ENCODE peak calls at places on chromosomes 11 and 22, in nine cellular contexts. K is stimulated activated CD4-positive, alpha-beta T cell treated with anti-CD3 and anti-CD28 coated beads, Interleukin-2, amount 100 ng/mL, for 48 hours; D is Kasumi-1; V is HTR-8/SVneo; Z is NCI-H460; F is WTC11; R is stimulated activated naive B cell treated with anti-CD40 and anti-IgM and Interleukin-4, amounts not matched to agents 10 μg/mL and 1 μg/mL and 100 μg/mL, for 72 hours; B is stimulated activated CD8-positive, alpha-beta memory T cell treated with anti-CD3 and anti-CD28 coated beads, Interleukin-7, amount 100 ng/mL, for 48 hours; I is activated CD4-positive, alpha-beta T cell treated with anti-CD3 and anti-CD28 coated beads, Interleukin-2, amount 10 ng/mL, durations not matched to agents 7 days and 5 days. A is an unnamed sample.

GRCh38 chr11:114307524-114308203 is 11.5 kb downstream of the NNMT start:
- DNase-seq in I (no peak), R (no peak), K (no peak), V (peak), B (no peak), D (peak), F (no peak), Z (no peak), A (no peak)

GRCh38 chr11:70297341-70297740 is 26.9 kb downstream of the PPFIA1 start:
- DNase-seq in I (no peak), B (no peak), R (no peak), D (no peak), K (no peak), F (no peak), Z (no peak), V (no peak), A (no peak)

GRCh38 chr11:63491614-63492372 is 826 bp upstream of the PLAAT5 start:
- DNase-seq in B (no peak), R (no peak), K (no peak), Z (no peak), D (no peak), F (no peak), V (no peak), I (no peak), A (no peak)

GRCh38 chr11:69270929-69271328 is 23.0 kb upstream of the MYEOV start:
- DNase-seq in F (no peak), R (no peak), I (no peak), K (no peak), D (no peak), B (no peak), Z (no peak), V (no peak), A (no peak)

GRCh38 chr11:61293869-61294716 is 1.0 kb downstream of the VWCE start:
- DNase-seq in D (peak), K (peak), R (peak), Z (no peak), V (peak), F (peak), I (peak), B (peak), A (peak)

GRCh38 chr11:12235945-12236743 is 125.8 kb downstream of the MICAL2 start:
- DNase-seq in Z (peak), D (peak), F (no peak), R (peak), K (peak), V (peak), B (peak), I (peak), A (peak)

GRCh38 chr11:18705651-18706281 is 7.2 kb downstream of the TMEM86A start:
- DNase-seq in F (peak), Z (no peak), R (no peak), D (no peak), K (no peak), B (no peak), I (no peak), V (no peak), A (no peak)

GRCh38 chr11:31106963-31107576 is 262.5 kb downstream of the DCDC1 start:
- DNase-seq in V (peak), I (peak), F (peak), D (peak), B (peak), R (no peak), K (peak), Z (peak), A (peak)

GRCh38 chr22:31948002-31948401 is 3.7 kb downstream of the YWHAH start:
- DNase-seq in F (no peak), R (no peak), D (no peak), I (no peak), K (no peak), V (no peak), B (no peak), Z (no peak), A (no peak)

GRCh38 chr11:68396526-68396925 is 64.0 kb upstream of the PPP6R3 start:
- DNase-seq in V (no peak), D (no peak), K (no peak), Z (no peak), R (no peak), I (no peak), F (no peak), B (no peak), A (no peak)

GRCh38 chr11:442611-443081 is 835 bp upstream of the ANO9 start:
- DNase-seq in K (no peak), V (no peak), F (no peak), R (no peak), Z (no peak), D (no peak), I (no peak), B (no peak), A (no peak)

GRCh38 chr22:17222503-17222902 is 3.3 kb upstream of the ADA2 start:
- DNase-seq in Z (no peak), V (no peak), F (no peak), I (no peak), K (no peak), B (no peak), R (no peak), D (no peak), A (no peak)

GRCh38 chr11:94017446-94017845 is 3.7 kb upstream of the HEPHL1 start:
- DNase-seq in I (no peak), R (no peak), F (no peak), V (no peak), D (no peak), Z (no peak), B (no peak), K (no peak), A (no peak)

GRCh38 chr11:23509821-23510220 is 649.5 kb upstream of the CCDC179 start:
- DNase-seq in R (no peak), V (no peak), D (no peak), F (no peak), K (no peak), Z (no peak), B (no peak), I (no peak), A (no peak)

GRCh38 chr11:16365456-16366355 is 9.4 kb upstream of the SOX6 start:
- DNase-seq in K (no peak), B (no peak), R (no peak), I (no peak), D (no peak), Z (no peak), F (no peak), V (no peak), A (no peak)

GRCh38 chr11:19919050-19919561 is 206.5 kb downstream of the NAV2 start:
- DNase-seq in F (no peak), D (no peak), B (no peak), I (no peak), V (peak), R (no peak), K (no peak), Z (no peak), A (no peak)

GRCh38 chr11:54985731-54986130 is 276.2 kb upstream of the TRIM48 start:
- DNase-seq in I (no peak), B (no peak), Z (no peak), F (no peak), D (no peak), K (no peak), R (no peak), V (no peak), A (no peak)

GRCh38 chr11:2780850-2781412 is 81.1 kb upstream of the KCNQ1OT1 start:
- DNase-seq in R (no peak), V (no peak), D (no peak), K (no peak), F (peak), Z (no peak), B (no peak), I (no peak), A (no peak)

GRCh38 chr11:72308226-72309073 is 64.5 kb upstream of the PHOX2A start:
- DNase-seq in D (no peak), B (no peak), R (no peak), K (no peak), F (no peak), V (peak), I (no peak), Z (no peak), A (no peak)

GRCh38 chr11:1994121-1994520 is 3.5 kb downstream of the H19 start:
- DNase-seq in V (no peak), I (no peak), F (no peak), D (no peak), B (no peak), K (no peak), Z (no peak), R (no peak), A (no peak)

GRCh38 chr11:110897035-110897434 is 184.8 kb upstream of the ARHGAP20 start:
- DNase-seq in V (no peak), B (no peak), D (no peak), Z (no peak), K (no peak), I (no peak), F (no peak), R (no peak), A (no peak)

GRCh38 chr11:32555885-32556284 is 27.7 kb upstream of the EIF3M start:
- DNase-seq in B (no peak), V (no peak), D (no peak), K (no peak), F (no peak), R (no peak), I (no peak), Z (no peak), A (no peak)

GRCh38 chr22:19818264-19819208 is 36.1 kb downstream of the GNB1L start:
- DNase-seq in Z (no peak), I (no peak), R (no peak), F (no peak), D (no peak), V (no peak), K (no peak), B (no peak), A (no peak)

GRCh38 chr11:119195680-119196079 is 10.4 kb downstream of the NHERF4 start:
- DNase-seq in F (peak), R (no peak), I (no peak), V (no peak), K (no peak), B (no peak), D (no peak), Z (peak), A (no peak)

GRCh38 chr22:49858827-49859226 is 5.2 kb downstream of the ZBED4 start:
- DNase-seq in I (no peak), F (no peak), K (no peak), B (no peak), Z (no peak), V (no peak), D (no peak), R (no peak), A (no peak)

GRCh38 chr11:4066960-4067359 is 27.6 kb upstream of the RRM1 start:
- DNase-seq in V (no peak), B (no peak), D (peak), I (no peak), R (no peak), Z (no peak), K (no peak), F (no peak), A (no peak)

A was measured in naive thymus-derived CD8-positive, alpha-beta T cell.